ENCODE peak calls at places on chromosome 4, in ten cellular contexts. Z is mucosa of descending colon, U is mammary epithelial cell, E is IMR-90, Q is right atrium auricular region, N is AG10803, J is fibroblast of lung, K is choroid plexus epithelial cell, O is kidney epithelial cell, B is MM.1S. D is an unnamed sample.
A peak's percentile ranks its signal among the peaks of the same experiment; 100 is the strongest.

GRCh38 chr4:66852843-66853242 is 692.5 kb downstream of the CENPC start:
- DNase-seq in B (no peak), J (no peak), K (peak; percentile 2), Q (no peak), U (no peak), E (no peak), Z (no peak), N (no peak), O (no peak), D (no peak)

GRCh38 chr4:170697845-170698244 is 608.1 kb upstream of the AADAT start:
- DNase-seq in N (no peak), K (no peak), J (no peak), Z (no peak), E (no peak), Q (no peak), O (no peak), B (peak; percentile 15), U (no peak), D (no peak)

GRCh38 chr4:158824425-158825274 is 55.8 kb downstream of the FNIP2 start:
- DNase-seq in N (peak; percentile 69), O (peak; percentile 70), U (no peak), Q (no peak), K (peak; percentile 37), Z (no peak), J (peak; percentile 21), B (no peak), E (peak; percentile 17), D (peak; percentile 47)

GRCh38 chr4:47484169-47484568 is 906 bp upstream of the ATP10D start:
- DNase-seq in K (no peak), J (no peak), Z (no peak), U (peak; percentile 76), Q (no peak), N (no peak), B (no peak), E (no peak), O (no peak), D (no peak)

GRCh38 chr4:153512952-153513500 is 46.9 kb downstream of the TMEM131L start:
- DNase-seq in B (no peak), O (no peak), N (no peak), U (no peak), K (peak; percentile 53), Z (no peak), Q (no peak), E (peak; percentile 49), J (peak; percentile 55), D (peak; percentile 27)

GRCh38 chr4:40515037-40515397 is 114.6 kb downstream of the RBM47 start:
- DNase-seq in Q (no peak), O (peak; percentile 47), J (no peak), E (peak; percentile 7), B (no peak), N (no peak), Z (no peak), U (peak; percentile 70), K (no peak), D (no peak)

GRCh38 chr4:8775751-8776355 is 95.8 kb downstream of the HMX1 start:
- DNase-seq in Z (peak; percentile 40), O (no peak), B (no peak), E (no peak), K (no peak), Q (no peak), J (no peak), N (no peak), U (no peak), D (no peak)

GRCh38 chr4:41119867-41120295 is 94.5 kb downstream of the APBB2 start:
- DNase-seq in U (no peak), Z (no peak), O (no peak), K (no peak), Q (no peak), E (no peak), J (no peak), N (no peak), B (no peak), D (no peak)

GRCh38 chr4:101020956-101021355 is 326.4 kb downstream of the PPP3CA start:
- DNase-seq in N (peak; percentile 33), J (peak; percentile 35), U (peak; percentile 66), Z (no peak), O (no peak), Q (no peak), E (peak; percentile 75), K (peak; percentile 79), B (peak; percentile 34), D (peak; percentile 63)

GRCh38 chr4:76363556-76364290 is 57.2 kb downstream of the STBD1 start:
- DNase-seq in U (no peak), J (no peak), N (no peak), Z (no peak), B (no peak), O (no peak), E (peak; percentile 41), Q (no peak), K (peak; percentile 16), D (no peak)

GRCh38 chr4:70269674-70270073 is 27.3 kb downstream of the CSN3 start:
- DNase-seq in Z (no peak), Q (no peak), J (peak; percentile 58), N (no peak), U (peak; percentile 0), O (no peak), K (peak; percentile 48), E (no peak), B (peak; percentile 37), D (peak; percentile 3)

GRCh38 chr4:165737309-165737972 is 135.6 kb upstream of the TLL1 start:
- DNase-seq in N (no peak), J (no peak), U (peak; percentile 42), O (no peak), B (no peak), Z (no peak), Q (no peak), E (no peak), K (no peak), D (no peak)

GRCh38 chr4:38503689-38504395 is 160.2 kb upstream of the KLF3 start:
- DNase-seq in K (no peak), J (no peak), E (no peak), O (no peak), U (no peak), Q (no peak), B (no peak), Z (no peak), N (no peak), D (no peak)

GRCh38 chr4:183185018-183185417 is 86.0 kb downstream of the WWC2 start:
- DNase-seq in U (no peak), Q (no peak), E (peak; percentile 62), J (no peak), B (no peak), N (no peak), K (peak; percentile 44), Z (no peak), O (no peak), D (no peak)

GRCh38 chr4:34220601-34221000 is 2023.7 kb downstream of the ARAP2 start:
- DNase-seq in N (no peak), Z (no peak), B (no peak), E (no peak), Q (no peak), O (no peak), J (no peak), K (peak; percentile 29), U (no peak), D (no peak)
- H3K4me3 ChIP-seq in N (no peak overlapping the region), Z (no peak overlapping the region), B (no peak overlapping the region), E (no peak overlapping the region), Q (no peak overlapping the region), O (no peak overlapping the region), J (no peak overlapping the region), K (no peak overlapping the region), U (no peak overlapping the region), D (no peak overlapping the region)

GRCh38 chr4:142823796-142824195 is 22.3 kb downstream of the INPP4B start:
- DNase-seq in Z (no peak), Q (no peak), U (no peak), J (no peak), E (no peak), K (no peak), B (no peak), N (no peak), O (no peak), D (no peak)

GRCh38 chr4:142818476-142818875 is 27.6 kb downstream of the INPP4B start:
- DNase-seq in J (no peak), B (no peak), N (no peak), K (no peak), Z (no peak), O (no peak), Q (no peak), U (no peak), E (no peak), D (peak; percentile 5)

GRCh38 chr4:142826503-142827241 is 19.4 kb downstream of the INPP4B start:
- DNase-seq in K (no peak), Z (no peak), J (no peak), E (no peak), Q (no peak), O (no peak), N (no peak), B (no peak), U (no peak), D (no peak)

DNA sequence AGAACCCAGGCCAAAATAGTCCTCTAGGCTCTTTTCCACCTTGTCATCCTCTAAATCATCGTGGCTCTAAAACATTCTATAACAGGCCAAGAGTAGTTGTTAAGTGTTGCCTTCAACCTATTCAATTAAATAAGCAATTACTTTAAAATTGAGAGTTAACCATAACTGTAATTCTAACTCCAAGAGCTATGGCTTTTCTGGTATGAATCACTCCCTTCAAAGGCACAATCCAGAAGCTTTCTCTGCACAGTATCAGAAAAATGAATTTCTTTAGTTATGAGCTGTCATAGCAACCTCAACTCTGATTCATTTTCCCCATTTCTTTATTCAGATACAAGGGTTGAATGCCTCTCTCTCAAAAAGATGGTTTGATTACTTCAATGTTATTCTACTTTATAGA is 21.7 kb downstream of the INPP4B start:
- DNase-seq in K (peak; percentile 28), N (no peak), U (peak; percentile 37), E (peak; percentile 49), Z (no peak), B (no peak), O (no peak), J (peak; percentile 32), Q (no peak), D (peak; percentile 19)
- TF ChIP-seq CTCF in K (no peak), N (no peak), U (no peak), E (no peak), Z (no peak), B (no peak), O (no peak), J (no peak), Q (no peak), D (no peak)

DNA sequence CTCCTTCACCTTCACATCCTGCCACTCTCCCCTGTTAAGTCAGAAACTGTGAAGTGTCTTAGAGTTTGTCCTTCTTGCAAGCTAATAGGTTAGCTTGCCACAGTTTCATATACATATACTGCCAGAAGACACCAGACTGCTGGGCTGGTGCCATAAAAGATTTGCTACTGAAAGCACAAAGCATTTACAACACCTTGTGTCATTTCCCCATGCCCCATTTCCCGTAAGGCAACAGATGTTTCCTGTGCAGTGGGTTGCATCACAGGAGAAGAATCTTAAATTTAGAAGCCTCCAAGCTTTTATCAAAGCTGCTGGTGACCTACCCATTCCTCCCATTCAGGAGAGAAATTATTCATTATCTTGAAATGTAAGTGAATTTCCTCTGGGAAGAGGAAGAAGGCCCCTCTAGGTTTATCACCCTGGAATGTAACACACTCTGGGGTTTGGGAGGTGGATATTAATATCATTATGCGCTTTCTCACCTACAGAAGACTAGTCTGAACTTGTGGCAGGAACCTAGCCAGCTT is 34.5 kb upstream of the RAB33B start:
- DNase-seq in O (peak; percentile 12), B (peak; percentile 84), Q (peak; percentile 64), Z (no peak), N (peak; percentile 89), E (peak; percentile 86), U (peak; percentile 72), J (peak; percentile 62), K (peak; percentile 90), D (peak; percentile 68)
- H3K4me3 ChIP-seq in O (no peak overlapping the region), B (no peak overlapping the region), Q (no peak overlapping the region), Z (no peak overlapping the region), N (no peak overlapping the region), E (no peak overlapping the region), U (no peak overlapping the region), J (no peak overlapping the region), K (no peak overlapping the region), D (no peak overlapping the region)

GRCh38 chr4:145840162-145840768 is 98.4 kb downstream of the ZNF827 start:
- DNase-seq in O (no peak), K (peak; percentile 65), J (peak; percentile 64), U (peak; percentile 33), B (peak; percentile 78), Z (no peak), E (peak; percentile 38), Q (no peak), N (peak; percentile 53), D (peak; percentile 64)
- TF ChIP-seq CTCF in O (peak; percentile 43), K (peak; percentile 49), J (peak; percentile 36), U (peak; percentile 50), B (peak; percentile 63), Z (no peak), E (peak; percentile 38), Q (peak; percentile 70), N (peak; percentile 53), D (peak; percentile 41)